ENCODE peak calls at places on chromosomes 16 and 17, in ten cellular contexts. R is GDM1; M is iPS-NIHi11; U is NCI-H748 treated with DMSO at 0.1 percent for 48 hours; F is RCC 7860; D is WTC11; E is choroid plexus epithelial cell; K is HCT116; C is activated CD8-positive, alpha-beta T cell treated with anti-CD3 and anti-CD28 coated beads for 36 hours; O is AG20443. G is an unnamed sample.

GRCh38 chr17:48612854-48613691 is 2.0 kb downstream of the HOXB8 start:
- DNase-seq in K (no peak), R (no peak), U (no peak), D (no peak), E (peak), C (peak), O (peak), F (no peak), M (peak), G (no peak)

GRCh38 chr16:84836234-84836647 is 16.5 kb downstream of the CRISPLD2 start:
- DNase-seq in R (no peak), O (peak), U (no peak), F (peak), C (no peak), K (no peak), D (peak), E (peak), M (peak), G (peak)

GRCh38 chr16:46996391-46996790 is 22.9 kb upstream of the DNAJA2 start:
- DNase-seq in R (no peak), O (no peak), C (peak), U (no peak), E (peak), M (peak), F (no peak), K (no peak), D (peak), G (no peak)

GRCh38 chr17:78790552-78790951 is 8.5 kb upstream of the CYTH1 start:
- DNase-seq in R (no peak), U (no peak), K (no peak), D (no peak), O (no peak), F (no peak), E (peak), C (no peak), M (no peak), G (no peak)

GRCh38 chr16:88784074-88784855 is 755 bp downstream of the PIEZO1 start:
- DNase-seq in D (peak), R (peak), M (peak), O (peak), U (no peak), E (peak), C (peak), K (no peak), F (peak), G (peak)

GRCh38 chr17:76027159-76027839 is at the start of gene EVPL:
- DNase-seq in E (no peak), K (peak), D (no peak), R (no peak), O (no peak), U (no peak), F (peak), C (no peak), M (peak), G (peak)

GRCh38 chr17:75209061-75209460 is 3.6 kb downstream of the NUP85 start:
- DNase-seq in F (no peak), E (no peak), K (no peak), U (no peak), R (no peak), M (no peak), C (no peak), O (no peak), D (no peak), G (no peak)

GRCh38 chr17:42101513-42102292 is 3.4 kb upstream of the ZNF385C start:
- DNase-seq in M (peak), K (peak), D (peak), O (peak), U (peak), C (peak), R (peak), E (peak), F (peak), G (peak)

GRCh38 chr17:47871048-47871447 is 20.1 kb upstream of the SP6 start:
- DNase-seq in O (no peak), R (no peak), D (no peak), U (no peak), K (no peak), F (no peak), C (no peak), M (no peak), E (no peak), G (no peak)

G was measured in LoVo.